ENCODE peak calls at places on chromosome 2, in eight cellular contexts. O is left cardiac atrium; F is stimulated activated CD4-positive, alpha-beta T cell treated with anti-CD3 and anti-CD28 coated beads, Interleukin-12 subunit alpha, Interleukin-12 subunit beta, amount 100 ng/mL, for 4 hours; Q is prostate gland; H is left ventricle myocardium superior; T is T-helper 1 cell; Z is Caki2; E is NCI-H1694. P is an unnamed sample.

GRCh38 chr2:9347411-9347853 is 75.9 kb downstream of the ITGB1BP1 start:
- DNase-seq in O (peak), F (no peak), Q (no peak), H (peak), T (no peak), Z (no peak), E (no peak), P (no peak)

GRCh38 chr2:226461981-226462380 is 337.6 kb downstream of the IRS1 start:
- DNase-seq in O (no peak), F (no peak), Q (no peak), H (no peak), T (no peak), Z (no peak), E (no peak), P (no peak)

GRCh38 chr2:190261851-190262250 is 57.8 kb downstream of the HIBCH start:
- DNase-seq in O (no peak), F (no peak), Q (no peak), H (no peak), T (no peak), Z (no peak), E (no peak), P (no peak)

GRCh38 chr2:18799397-18799796 is 210.0 kb upstream of the NT5C1B start:
- DNase-seq in O (no peak), F (no peak), Q (no peak), H (no peak), T (no peak), Z (no peak), E (no peak), P (no peak)

GRCh38 chr2:59584958-59585357 is 968.5 kb downstream of the BCL11A start:
- DNase-seq in O (no peak), F (no peak), Q (no peak), H (no peak), T (no peak), Z (no peak), E (peak), P (peak)

GRCh38 chr2:36355157-36355889 is at the start of gene CRIM1:
- DNase-seq in O (peak), F (peak), Q (peak), H (peak), T (peak), Z (peak), E (no peak), P (peak)

GRCh38 chr2:39107156-39107555 is 13.7 kb downstream of the SOS1 start:
- DNase-seq in O (no peak), F (no peak), Q (no peak), H (no peak), T (no peak), Z (no peak), E (peak), P (peak)

GRCh38 chr2:91442246-91442905 is 2750.9 kb downstream of the RPIA start:
- DNase-seq in O (peak), F (peak), Q (no peak), H (peak), T (peak), Z (no peak), E (no peak), P (no peak)

GRCh38 chr2:219444566-219445091 is 10.0 kb downstream of the SPEG start:
- DNase-seq in O (no peak), F (no peak), Q (no peak), H (no peak), T (no peak), Z (no peak), E (peak), P (peak)

GRCh38 chr2:36462311-36462710 is 106.7 kb downstream of the CRIM1 start:
- DNase-seq in O (no peak), F (no peak), Q (no peak), H (no peak), T (no peak), Z (no peak), E (no peak), P (no peak)

GRCh38 chr2:23380562-23381065 is 4.4 kb upstream of the KLHL29 start:
- DNase-seq in O (no peak), F (peak), Q (no peak), H (no peak), T (peak), Z (no peak), E (no peak), P (peak)

GRCh38 chr2:109692013-109692738 is 78.0 kb downstream of the SOWAHC start:
- DNase-seq in O (no peak), F (no peak), Q (no peak), H (no peak), T (no peak), Z (no peak), E (no peak), P (no peak)

GRCh38 chr2:21118302-21118920 is 5.4 kb upstream of the TDRD15 start:
- DNase-seq in O (no peak), F (no peak), Q (no peak), H (no peak), T (peak), Z (peak), E (peak), P (peak)

GRCh38 chr2:172084734-172085459 is 410 bp upstream of the DLX1 start:
- DNase-seq in O (peak), F (no peak), Q (no peak), H (peak), T (peak), Z (peak), E (peak), P (peak)

GRCh38 chr2:208142925-208143799 is 2.8 kb downstream of the CRYGB start:
- DNase-seq in O (no peak), F (no peak), Q (no peak), H (no peak), T (no peak), Z (no peak), E (no peak), P (peak)

GRCh38 chr2:180063494-180063893 is 56.4 kb upstream of the CWC22 start:
- DNase-seq in O (no peak), F (no peak), Q (no peak), H (no peak), T (no peak), Z (no peak), E (no peak), P (no peak)

GRCh38 chr2:127721311-127721977 is 20.1 kb downstream of the SFT2D3 start:
- DNase-seq in O (no peak), F (no peak), Q (no peak), H (no peak), T (no peak), Z (peak), E (no peak), P (no peak)

GRCh38 chr2:112087346-112088020 is 32.4 kb downstream of the TMEM87B start:
- DNase-seq in O (no peak), F (no peak), Q (no peak), H (no peak), T (no peak), Z (no peak), E (no peak), P (no peak)

GRCh38 chr2:168495524-168495923 is 39.5 kb downstream of the CERS6 start:
- DNase-seq in O (no peak), F (no peak), Q (no peak), H (no peak), T (peak), Z (no peak), E (no peak), P (no peak)

GRCh38 chr2:65602851-65603250 is 170.5 kb upstream of the SPRED2 start:
- DNase-seq in O (no peak), F (no peak), Q (no peak), H (no peak), T (no peak), Z (no peak), E (no peak), P (no peak)

GRCh38 chr2:120631241-120631640 is 104.4 kb upstream of the GLI2 start:
- DNase-seq in O (no peak), F (no peak), Q (no peak), H (no peak), T (no peak), Z (no peak), E (no peak), P (no peak)

GRCh38 chr2:5685225-5685624 is 7.0 kb upstream of the SOX11 start:
- DNase-seq in O (no peak), F (no peak), Q (no peak), H (no peak), T (no peak), Z (no peak), E (no peak), P (no peak)

GRCh38 chr2:186130678-186131511 is 355.2 kb upstream of the ZC3H15 start:
- DNase-seq in O (no peak), F (no peak), Q (no peak), H (no peak), T (no peak), Z (no peak), E (no peak), P (no peak)

GRCh38 chr2:100252811-100253698 is 69.2 kb downstream of the LONRF2 start:
- DNase-seq in O (no peak), F (no peak), Q (no peak), H (peak), T (no peak), Z (peak), E (no peak), P (peak)

GRCh38 chr2:206982360-206982759 is 43.0 kb downstream of the CPO start:
- DNase-seq in O (no peak), F (no peak), Q (no peak), H (no peak), T (no peak), Z (no peak), E (no peak), P (no peak)

GRCh38 chr2:23940262-23940975 is at the start of gene UBXN2A:
- DNase-seq in O (peak), F (peak), Q (peak), H (peak), T (peak), Z (peak), E (peak), P (peak)

GRCh38 chr2:163877316-163877715 is 141.5 kb upstream of the FIGN start:
- DNase-seq in O (no peak), F (no peak), Q (no peak), H (no peak), T (no peak), Z (peak), E (no peak), P (no peak)